ENCODE peak calls at places on chromosomes 11 and 22, in four cellular contexts. One of them, this sample, is unnamed.

GRCh38 chr11:9574556-9574805 is 1.0 kb downstream of the WEE1 start:
- DNase-seq in A172: no peak
- DNase-seq in dorsolateral prefrontal cortex: no peak
- DNase-seq in substantia nigra: no peak
- DNase-seq in this sample: peak

GRCh38 chr11:17887779-17888178 is 125.1 kb downstream of the SERGEF start:
- DNase-seq in A172: no peak
- DNase-seq in dorsolateral prefrontal cortex: no peak
- DNase-seq in substantia nigra: no peak
- DNase-seq in this sample: no peak

GRCh38 chr11:115919341-115920086 is 415.3 kb upstream of the CADM1 start:
- DNase-seq in A172: peak
- DNase-seq in dorsolateral prefrontal cortex: no peak
- DNase-seq in substantia nigra: no peak
- DNase-seq in this sample: peak

GRCh38 chr22:46068908-46069481 is 81.3 kb upstream of the PPARA start:
- DNase-seq in A172: peak
- DNase-seq in dorsolateral prefrontal cortex: peak
- DNase-seq in substantia nigra: no peak
- DNase-seq in this sample: peak

GRCh38 chr11:102047305-102047924 is at the start of gene CFAP300:
- DNase-seq in A172: peak
- DNase-seq in dorsolateral prefrontal cortex: peak
- DNase-seq in substantia nigra: peak
- DNase-seq in this sample: peak

GRCh38 chr11:118927554-118928107 is 1.9 kb upstream of the BCL9L start:
- DNase-seq in A172: no peak
- DNase-seq in dorsolateral prefrontal cortex: no peak
- DNase-seq in substantia nigra: no peak
- DNase-seq in this sample: peak

GRCh38 chr22:23132376-23133091 is 9.3 kb downstream of the RSPH14 start:
- DNase-seq in A172: no peak
- DNase-seq in dorsolateral prefrontal cortex: no peak
- DNase-seq in substantia nigra: no peak
- DNase-seq in this sample: no peak

GRCh38 chr22:28560005-28560742 is 119.5 kb downstream of the TTC28 start:
- DNase-seq in A172: peak
- DNase-seq in dorsolateral prefrontal cortex: no peak
- DNase-seq in substantia nigra: no peak
- DNase-seq in this sample: no peak